ENCODE peak calls at places on chromosomes 5 and 9, in seven cellular contexts. U, P, L, T, I, Q and A are unnamed samples.

GRCh38 chr5:136202800-136203199 is 9.8 kb upstream of the SMIM32 start:
- DNase-seq in T (no peak), I (no peak), P (no peak), U (no peak), L (peak; percentile 95), Q (no peak), A (no peak)

GRCh38 chr5:142680605-142681259 is 5.2 kb downstream of the FGF1 start:
- DNase-seq in Q (no peak), T (peak; percentile 76), I (no peak), U (no peak), P (no peak), L (no peak), A (no peak)

GRCh38 chr9:87606921-87607521 is 109.4 kb downstream of the DAPK1 start:
- DNase-seq in Q (no peak), L (no peak), P (no peak), U (no peak), I (no peak), T (peak; percentile 59), A (peak; percentile 83)

GRCh38 chr9:20262611-20263010 is 359.7 kb downstream of the MLLT3 start:
- DNase-seq in T (no peak), I (no peak), Q (no peak), U (no peak), L (no peak), P (no peak), A (no peak)

GRCh38 chr9:113602126-113603119 is 138.9 kb downstream of the RGS3 start:
- DNase-seq in I (no peak), Q (no peak), P (no peak), U (peak; percentile 46), T (peak; percentile 88), L (peak; percentile 90), A (peak; percentile 80)

GRCh38 chr5:74017786-74018211 is 391.8 kb downstream of the ARHGEF28 start:
- DNase-seq in Q (no peak), I (no peak), T (peak; percentile 47), L (no peak), U (no peak), P (no peak), A (peak; percentile 53)

GRCh38 chr5:174599992-174600391 is 124.4 kb upstream of the MSX2 start:
- DNase-seq in Q (no peak), P (no peak), U (no peak), I (no peak), L (peak; percentile 73), T (no peak), A (no peak)

GRCh38 chr5:90381213-90381929 is 28.2 kb downstream of the CETN3 start:
- DNase-seq in I (no peak), P (no peak), Q (no peak), L (no peak), U (no peak), T (no peak), A (no peak)

GRCh38 chr9:70805953-70806352 is 315.5 kb downstream of the TRPM3 start:
- DNase-seq in P (no peak), L (no peak), Q (peak; percentile 33), U (no peak), I (no peak), T (no peak), A (no peak)

GRCh38 chr5:76716456-76717157 is 681 bp downstream of the F2R start:
- DNase-seq in L (peak; percentile 64), T (no peak), U (no peak), Q (no peak), I (no peak), P (no peak), A (no peak)

GRCh38 chr5:157159209-157159751 is 6.8 kb downstream of the GARIN3 start:
- DNase-seq in L (no peak), U (no peak), T (no peak), P (no peak), Q (no peak), I (no peak), A (no peak)

GRCh38 chr5:68798877-68799276 is 294.9 kb upstream of the SLC30A5 start:
- DNase-seq in I (no peak), T (no peak), Q (peak; percentile 33), P (no peak), L (no peak), U (no peak), A (peak; percentile 68)

GRCh38 chr9:70466976-70467551 is 52.6 kb upstream of the KLF9 start:
- DNase-seq in P (no peak), I (no peak), Q (no peak), T (peak; percentile 92), U (no peak), L (no peak), A (peak; percentile 79)

GRCh38 chr9:68625559-68625958 is 79.5 kb upstream of the PIP5K1B start:
- DNase-seq in I (no peak), P (no peak), L (no peak), Q (no peak), U (no peak), T (no peak), A (no peak)

GRCh38 chr9:127575875-127576778 is 36.0 kb upstream of the STXBP1 start:
- DNase-seq in I (no peak), U (no peak), T (no peak), P (no peak), L (no peak), Q (no peak), A (no peak)

GRCh38 chr5:52734557-52734956 is 53.2 kb upstream of the ITGA1 start:
- DNase-seq in Q (no peak), P (no peak), L (no peak), U (no peak), T (no peak), I (no peak), A (no peak)

GRCh38 chr5:139391570-139392323 is 2.0 kb upstream of the MZB1 start:
- DNase-seq in P (peak; percentile 22), L (peak; percentile 59), Q (no peak), U (no peak), I (no peak), T (peak; percentile 28), A (no peak)

GRCh38 chr9:18245911-18246310 is 228.0 kb upstream of the ADAMTSL1 start:
- DNase-seq in T (peak; percentile 27), I (no peak), L (no peak), U (no peak), P (no peak), Q (no peak), A (peak; percentile 29)

GRCh38 chr5:35618791-35619190 is 1.1 kb downstream of the SPEF2 start:
- DNase-seq in P (no peak), I (no peak), L (no peak), U (no peak), Q (no peak), T (no peak), A (peak; percentile 16)

GRCh38 chr5:150122536-150123481 is 32.8 kb downstream of the PDGFRB start:
- DNase-seq in I (no peak), T (no peak), U (no peak), P (no peak), L (no peak), Q (no peak), A (no peak)

GRCh38 chr5:163571755-163572154 is 66.3 kb downstream of the MAT2B start:
- DNase-seq in U (no peak), T (peak; percentile 97), L (no peak), P (no peak), I (no peak), Q (no peak), A (peak; percentile 95)

GRCh38 chr5:95375591-95375990 is 15.6 kb upstream of the FAM81B start:
- DNase-seq in L (no peak), I (no peak), P (no peak), Q (no peak), U (no peak), T (peak; percentile 6), A (no peak)

GRCh38 chr9:108746864-108747263 is 108.9 kb downstream of the ACTL7B start:
- DNase-seq in T (no peak), P (no peak), U (no peak), L (no peak), I (no peak), Q (no peak), A (peak; percentile 52)